ENCODE peak calls at places on chromosome 1, in four cellular contexts. Y is GM12878, E is K562, R is H1. X is an unnamed sample.

GRCh38 chr1:183568176-183569041 is 21.9 kb downstream of the NCF2 start:
- DNase-seq in R (no peak), E (no peak), Y (no peak), X (no peak)

GRCh38 chr1:19648239-19648638 is 4.1 kb downstream of the NBL1 start:
- DNase-seq in Y (no peak), E (no peak), R (no peak), X (no peak)

GRCh38 chr1:228062812-228063211 is 19.7 kb upstream of the ARF1 start:
- DNase-seq in E (no peak), R (no peak), Y (no peak), X (no peak)

GRCh38 chr1:59179673-59180072 is 117.2 kb upstream of the FGGY start:
- DNase-seq in R (no peak), E (no peak), Y (no peak), X (no peak)

GRCh38 chr1:207885129-207886032 is 25.5 kb downstream of the CD34 start:
- DNase-seq in Y (no peak), E (peak; percentile 88), R (peak; percentile 70), X (peak; percentile 63)

GRCh38 chr1:152878042-152878441 is at the start of gene SMCP:
- DNase-seq in R (peak; percentile 84), Y (no peak), E (peak; percentile 14), X (no peak)

GRCh38 chr1:183871142-183871541 is 66.2 kb downstream of the RGL1 start:
- DNase-seq in E (no peak), Y (no peak), R (no peak), X (peak; percentile 12)

GRCh38 chr1:116407033-116407432 is 34.0 kb downstream of the ATP1A1 start:
- DNase-seq in Y (no peak), E (no peak), R (no peak), X (no peak)

GRCh38 chr1:225447649-225448048 is 19.8 kb upstream of the LBR start:
- DNase-seq in R (no peak), Y (no peak), E (no peak), X (no peak)

GRCh38 chr1:9080704-9081291 is 11.4 kb upstream of the SLC2A5 start:
- DNase-seq in E (no peak), Y (no peak), R (no peak), X (peak; percentile 10)

GRCh38 chr1:149914545-149914944 is 3.1 kb downstream of the SV2A start:
- DNase-seq in R (no peak), E (no peak), Y (no peak), X (no peak)

GRCh38 chr1:72366473-72366872 is 84.1 kb upstream of the NEGR1 start:
- DNase-seq in E (no peak), R (no peak), Y (no peak), X (no peak)

GRCh38 chr1:109113787-109114568 is at the start of gene ELAPOR1:
- DNase-seq in Y (no peak), R (peak; percentile 73), E (no peak), X (no peak)

GRCh38 chr1:44025816-44026215 is 5.4 kb downstream of the SLC6A9 start:
- DNase-seq in E (no peak), Y (no peak), R (no peak), X (no peak)

GRCh38 chr1:79859212-79859948 is 852.9 kb upstream of the ADGRL4 start:
- DNase-seq in Y (no peak), E (no peak), R (no peak), X (no peak)

GRCh38 chr1:107262472-107263286 is 121.8 kb downstream of the NTNG1 start:
- DNase-seq in Y (no peak), R (no peak), E (no peak), X (no peak)

GRCh38 chr1:221712776-221713431 is 29.0 kb downstream of the DUSP10 start:
- DNase-seq in Y (peak; percentile 72), E (no peak), R (no peak), X (no peak)

GRCh38 chr1:151820940-151821339 is 10.7 kb downstream of the RORC start:
- DNase-seq in E (no peak), Y (no peak), R (no peak), X (no peak)

DNA sequence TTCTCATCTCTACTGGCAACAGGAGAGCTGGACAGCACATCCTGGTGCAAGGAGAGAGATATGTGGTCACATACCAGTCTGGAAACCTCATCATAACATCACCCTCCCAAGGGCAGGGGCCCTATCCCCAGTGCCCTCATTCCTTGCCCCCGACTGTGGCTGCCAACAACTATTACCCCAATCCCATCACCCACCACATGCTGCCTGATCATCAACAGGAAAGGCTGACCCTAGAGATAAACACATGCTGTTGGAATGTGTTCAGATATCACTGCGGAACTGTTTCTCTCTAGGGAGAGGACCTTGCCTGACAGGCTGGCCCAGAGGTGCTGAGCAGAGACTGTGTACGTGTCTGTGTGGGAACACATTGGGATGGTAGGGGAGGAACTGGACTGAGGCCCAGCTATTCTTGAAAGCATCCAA is 4.5 kb upstream of the INKA2 start:
- DNase-seq in Y (no peak), R (no peak), E (no peak), X (no peak)
- TF ChIP-seq EGR1 in Y (no peak), R (no peak), E (no peak), X (no peak)

GRCh38 chr1:155182052-155182550 is 8.5 kb downstream of the TRIM46 start:
- DNase-seq in E (no peak), Y (no peak), R (no peak), X (no peak)

GRCh38 chr1:155184351-155184811 is 10.7 kb downstream of the TRIM46 start:
- DNase-seq in E (no peak), R (no peak), Y (no peak), X (no peak)

GRCh38 chr1:155185783-155186265 is 12.2 kb downstream of the TRIM46 start:
- DNase-seq in E (no peak), R (peak; percentile 58), Y (no peak), X (no peak)

GRCh38 chr1:155184835-155185782 is 11.5 kb downstream of the TRIM46 start:
- DNase-seq in Y (peak; percentile 72), E (no peak), R (no peak), X (no peak)

GRCh38 chr1:155183775-155184221 is 10.1 kb downstream of the TRIM46 start:
- DNase-seq in Y (no peak), E (no peak), R (no peak), X (no peak)
- TF ChIP-seq EGR1 in Y (no peak), E (no peak), R (no peak), X (no peak)

GRCh38 chr1:204466416-204467405 is 27.9 kb downstream of the PIK3C2B start:
- DNase-seq in R (no peak), Y (no peak), E (no peak), X (no peak)
- TF ChIP-seq EGR1 in R (no peak), Y (no peak), E (no peak), X (no peak)

GRCh38 chr1:201279313-201279712 is 4.0 kb upstream of the PKP1 start:
- DNase-seq in Y (no peak), R (no peak), E (no peak), X (no peak)
- TF ChIP-seq EGR1 in Y (no peak), R (no peak), E (no peak), X (no peak)

DNA sequence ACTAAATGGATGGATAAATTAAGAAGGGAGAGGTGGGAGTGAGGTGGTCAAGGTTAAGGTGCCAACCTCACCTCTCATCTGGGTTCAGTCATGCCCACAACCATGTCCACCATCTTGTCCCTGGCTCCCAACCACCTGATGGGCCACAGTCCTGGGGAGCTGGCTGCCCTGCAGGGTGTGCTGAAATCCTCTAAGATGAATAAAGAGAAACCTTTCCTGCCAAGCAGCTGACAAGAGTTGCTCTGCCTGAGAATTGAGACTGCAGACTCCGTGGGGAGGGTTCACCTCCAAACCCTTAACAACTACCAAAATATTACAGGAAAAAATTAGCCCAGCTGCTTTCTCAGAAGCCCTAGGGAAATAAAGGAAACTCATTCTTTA is 15.2 kb upstream of the FGR start:
- DNase-seq in R (no peak), Y (no peak), E (no peak), X (no peak)
- TF ChIP-seq EGR1 in R (no peak), Y (no peak), E (no peak), X (no peak)